ENCODE peak calls at places on chromosomes 5 and 9, in five cellular contexts. L is HuH-7.5; D is ELR; M is activated CD4-positive, alpha-beta memory T cell treated with anti-CD3 and anti-CD28 coated beads, Interleukin-2, amount 10 ng/mL, durations not matched to agents 7 days and 5 days; C is lung. U is an unnamed sample.

GRCh38 chr5:178988436-178989220 is 6.5 kb downstream of the GRM6 start:
- DNase-seq in C (no peak), M (no peak), L (no peak), D (no peak), U (no peak)

GRCh38 chr5:151315998-151316597 is 12.5 kb upstream of the SLC36A3 start:
- DNase-seq in L (peak; percentile 45), D (peak; percentile 77), M (peak; percentile 62), C (peak; percentile 81), U (peak; percentile 48)

GRCh38 chr5:95873351-95873750 is 50.8 kb upstream of the GLRX start:
- DNase-seq in D (no peak), L (no peak), M (no peak), C (no peak), U (no peak)

GRCh38 chr9:131559416-131560000 is 14.2 kb downstream of the PRRT1B start:
- DNase-seq in C (no peak), D (peak; percentile 16), L (no peak), M (no peak), U (peak; percentile 10)

GRCh38 chr9:127904888-127905728 is 5.7 kb upstream of the ST6GALNAC6 start:
- DNase-seq in C (no peak), M (peak; percentile 77), D (no peak), L (no peak), U (no peak)

GRCh38 chr9:114386361-114386885 is 1.4 kb downstream of the AKNA start:
- DNase-seq in M (no peak), C (no peak), L (no peak), D (no peak), U (no peak)

GRCh38 chr5:127958421-127959011 is 125.0 kb upstream of the SLC12A2 start:
- DNase-seq in M (no peak), C (no peak), L (no peak), D (no peak), U (no peak)

GRCh38 chr5:95280692-95281091 is 4.2 kb downstream of the MCTP1 start:
- DNase-seq in D (no peak), L (no peak), C (no peak), M (no peak), U (no peak)

GRCh38 chr5:160287378-160288051 is 24.8 kb downstream of the CCNJL start:
- DNase-seq in M (no peak), D (peak; percentile 18), L (no peak), C (peak; percentile 91), U (peak; percentile 82)